ENCODE peak calls at places on chromosomes 4 and X, in nine cellular contexts. One of them, this sample, is unnamed.

GRCh38 chr4:107719211-107719926 is 665 bp downstream of the PAPSS1 start:
- DNase-seq in EL: peak
- DNase-seq in Jurkat, Clone E6-1: peak
- DNase-seq in stimulated activated CD4-positive, alpha-beta T cell treated with anti-CD3 and anti-CD28 coated beads, Interleukin-2, amount 100 ng/mL, for 48 hours: peak
- DNase-seq in activated T-cell treated with anti-CD3 and anti-CD28 coated beads for 1 hour: no peak
- DNase-seq in sciatic nerve: no peak
- DNase-seq in astrocyte of the spinal cord: peak
- DNase-seq in stimulated activated CD8-positive, alpha-beta memory T cell treated with anti-CD3 and anti-CD28 coated beads, Interleukin-4, amount 100 ng/mL, for 4 hours: no peak
- DNase-seq in ureter: no peak
- DNase-seq in this sample: peak

GRCh38 chrX:46649421-46650260 is 76.1 kb downstream of the CHST7 start:
- DNase-seq in EL: no peak
- DNase-seq in Jurkat, Clone E6-1: peak
- DNase-seq in stimulated activated CD4-positive, alpha-beta T cell treated with anti-CD3 and anti-CD28 coated beads, Interleukin-2, amount 100 ng/mL, for 48 hours: no peak
- DNase-seq in activated T-cell treated with anti-CD3 and anti-CD28 coated beads for 1 hour: no peak
- DNase-seq in sciatic nerve: no peak
- DNase-seq in astrocyte of the spinal cord: peak
- DNase-seq in stimulated activated CD8-positive, alpha-beta memory T cell treated with anti-CD3 and anti-CD28 coated beads, Interleukin-4, amount 100 ng/mL, for 4 hours: no peak
- DNase-seq in ureter: no peak
- DNase-seq in this sample: peak

GRCh38 chr4:55512922-55513571 is 33.7 kb downstream of the CLOCK start:
- DNase-seq in EL: no peak
- DNase-seq in Jurkat, Clone E6-1: no peak
- DNase-seq in stimulated activated CD4-positive, alpha-beta T cell treated with anti-CD3 and anti-CD28 coated beads, Interleukin-2, amount 100 ng/mL, for 48 hours: no peak
- DNase-seq in activated T-cell treated with anti-CD3 and anti-CD28 coated beads for 1 hour: no peak
- DNase-seq in sciatic nerve: no peak
- DNase-seq in astrocyte of the spinal cord: no peak
- DNase-seq in stimulated activated CD8-positive, alpha-beta memory T cell treated with anti-CD3 and anti-CD28 coated beads, Interleukin-4, amount 100 ng/mL, for 4 hours: no peak
- DNase-seq in ureter: no peak
- DNase-seq in this sample: no peak

GRCh38 chr4:77652237-77652897 is 46.7 kb downstream of the CXCL13 start:
- DNase-seq in EL: no peak
- DNase-seq in Jurkat, Clone E6-1: no peak
- DNase-seq in stimulated activated CD4-positive, alpha-beta T cell treated with anti-CD3 and anti-CD28 coated beads, Interleukin-2, amount 100 ng/mL, for 48 hours: no peak
- DNase-seq in activated T-cell treated with anti-CD3 and anti-CD28 coated beads for 1 hour: no peak
- DNase-seq in sciatic nerve: no peak
- DNase-seq in astrocyte of the spinal cord: no peak
- DNase-seq in stimulated activated CD8-positive, alpha-beta memory T cell treated with anti-CD3 and anti-CD28 coated beads, Interleukin-4, amount 100 ng/mL, for 4 hours: no peak
- DNase-seq in ureter: no peak
- DNase-seq in this sample: peak

GRCh38 chr4:143424276-143424675 is 87.6 kb downstream of the GAB1 start:
- DNase-seq in EL: peak
- DNase-seq in Jurkat, Clone E6-1: no peak
- DNase-seq in stimulated activated CD4-positive, alpha-beta T cell treated with anti-CD3 and anti-CD28 coated beads, Interleukin-2, amount 100 ng/mL, for 48 hours: no peak
- DNase-seq in activated T-cell treated with anti-CD3 and anti-CD28 coated beads for 1 hour: no peak
- DNase-seq in sciatic nerve: no peak
- DNase-seq in astrocyte of the spinal cord: no peak
- DNase-seq in stimulated activated CD8-positive, alpha-beta memory T cell treated with anti-CD3 and anti-CD28 coated beads, Interleukin-4, amount 100 ng/mL, for 4 hours: no peak
- DNase-seq in ureter: no peak
- DNase-seq in this sample: peak

GRCh38 chr4:101009471-101009870 is 337.9 kb downstream of the PPP3CA start:
- DNase-seq in EL: no peak
- DNase-seq in Jurkat, Clone E6-1: no peak
- DNase-seq in stimulated activated CD4-positive, alpha-beta T cell treated with anti-CD3 and anti-CD28 coated beads, Interleukin-2, amount 100 ng/mL, for 48 hours: no peak
- DNase-seq in activated T-cell treated with anti-CD3 and anti-CD28 coated beads for 1 hour: no peak
- DNase-seq in sciatic nerve: no peak
- DNase-seq in astrocyte of the spinal cord: no peak
- DNase-seq in stimulated activated CD8-positive, alpha-beta memory T cell treated with anti-CD3 and anti-CD28 coated beads, Interleukin-4, amount 100 ng/mL, for 4 hours: no peak
- DNase-seq in ureter: no peak
- DNase-seq in this sample: no peak

GRCh38 chrX:105567046-105567445 is 255.3 kb upstream of the NRK start:
- DNase-seq in EL: no peak
- DNase-seq in Jurkat, Clone E6-1: no peak
- DNase-seq in stimulated activated CD4-positive, alpha-beta T cell treated with anti-CD3 and anti-CD28 coated beads, Interleukin-2, amount 100 ng/mL, for 48 hours: no peak
- DNase-seq in activated T-cell treated with anti-CD3 and anti-CD28 coated beads for 1 hour: no peak
- DNase-seq in sciatic nerve: no peak
- DNase-seq in astrocyte of the spinal cord: no peak
- DNase-seq in stimulated activated CD8-positive, alpha-beta memory T cell treated with anti-CD3 and anti-CD28 coated beads, Interleukin-4, amount 100 ng/mL, for 4 hours: no peak
- DNase-seq in ureter: no peak
- DNase-seq in this sample: no peak

GRCh38 chr4:14254252-14254651 is 626.7 kb upstream of the BOD1L1 start:
- DNase-seq in EL: peak
- DNase-seq in Jurkat, Clone E6-1: peak
- DNase-seq in stimulated activated CD4-positive, alpha-beta T cell treated with anti-CD3 and anti-CD28 coated beads, Interleukin-2, amount 100 ng/mL, for 48 hours: peak
- DNase-seq in activated T-cell treated with anti-CD3 and anti-CD28 coated beads for 1 hour: no peak
- DNase-seq in sciatic nerve: peak
- DNase-seq in astrocyte of the spinal cord: peak
- DNase-seq in stimulated activated CD8-positive, alpha-beta memory T cell treated with anti-CD3 and anti-CD28 coated beads, Interleukin-4, amount 100 ng/mL, for 4 hours: no peak
- DNase-seq in ureter: peak
- DNase-seq in this sample: peak

GRCh38 chr4:187171731-187172339 is 448.2 kb upstream of the FAT1 start:
- DNase-seq in EL: peak
- DNase-seq in Jurkat, Clone E6-1: no peak
- DNase-seq in stimulated activated CD4-positive, alpha-beta T cell treated with anti-CD3 and anti-CD28 coated beads, Interleukin-2, amount 100 ng/mL, for 48 hours: no peak
- DNase-seq in activated T-cell treated with anti-CD3 and anti-CD28 coated beads for 1 hour: no peak
- DNase-seq in sciatic nerve: no peak
- DNase-seq in astrocyte of the spinal cord: no peak
- DNase-seq in stimulated activated CD8-positive, alpha-beta memory T cell treated with anti-CD3 and anti-CD28 coated beads, Interleukin-4, amount 100 ng/mL, for 4 hours: no peak
- DNase-seq in ureter: no peak
- DNase-seq in this sample: peak

GRCh38 chr4:156194896-156195295 is 241.2 kb upstream of the CTSO start:
- DNase-seq in EL: no peak
- DNase-seq in Jurkat, Clone E6-1: no peak
- DNase-seq in stimulated activated CD4-positive, alpha-beta T cell treated with anti-CD3 and anti-CD28 coated beads, Interleukin-2, amount 100 ng/mL, for 48 hours: no peak
- DNase-seq in activated T-cell treated with anti-CD3 and anti-CD28 coated beads for 1 hour: no peak
- DNase-seq in sciatic nerve: no peak
- DNase-seq in astrocyte of the spinal cord: no peak
- DNase-seq in stimulated activated CD8-positive, alpha-beta memory T cell treated with anti-CD3 and anti-CD28 coated beads, Interleukin-4, amount 100 ng/mL, for 4 hours: no peak
- DNase-seq in ureter: no peak
- DNase-seq in this sample: no peak

GRCh38 chrX:20461576-20461975 is 194.9 kb upstream of the RPS6KA3 start:
- DNase-seq in EL: peak
- DNase-seq in Jurkat, Clone E6-1: no peak
- DNase-seq in stimulated activated CD4-positive, alpha-beta T cell treated with anti-CD3 and anti-CD28 coated beads, Interleukin-2, amount 100 ng/mL, for 48 hours: no peak
- DNase-seq in activated T-cell treated with anti-CD3 and anti-CD28 coated beads for 1 hour: no peak
- DNase-seq in sciatic nerve: no peak
- DNase-seq in astrocyte of the spinal cord: peak
- DNase-seq in stimulated activated CD8-positive, alpha-beta memory T cell treated with anti-CD3 and anti-CD28 coated beads, Interleukin-4, amount 100 ng/mL, for 4 hours: no peak
- DNase-seq in ureter: no peak
- DNase-seq in this sample: no peak

GRCh38 chr4:133320576-133321170 is 171.6 kb downstream of the PCDH10 start:
- DNase-seq in EL: peak
- DNase-seq in Jurkat, Clone E6-1: peak
- DNase-seq in stimulated activated CD4-positive, alpha-beta T cell treated with anti-CD3 and anti-CD28 coated beads, Interleukin-2, amount 100 ng/mL, for 48 hours: no peak
- DNase-seq in activated T-cell treated with anti-CD3 and anti-CD28 coated beads for 1 hour: no peak
- DNase-seq in sciatic nerve: no peak
- DNase-seq in astrocyte of the spinal cord: peak
- DNase-seq in stimulated activated CD8-positive, alpha-beta memory T cell treated with anti-CD3 and anti-CD28 coated beads, Interleukin-4, amount 100 ng/mL, for 4 hours: no peak
- DNase-seq in ureter: no peak
- DNase-seq in this sample: peak

GRCh38 chr4:6118201-6118600 is 82.1 kb downstream of the JAKMIP1 start:
- DNase-seq in EL: no peak
- DNase-seq in Jurkat, Clone E6-1: no peak
- DNase-seq in stimulated activated CD4-positive, alpha-beta T cell treated with anti-CD3 and anti-CD28 coated beads, Interleukin-2, amount 100 ng/mL, for 48 hours: no peak
- DNase-seq in activated T-cell treated with anti-CD3 and anti-CD28 coated beads for 1 hour: no peak
- DNase-seq in sciatic nerve: no peak
- DNase-seq in astrocyte of the spinal cord: no peak
- DNase-seq in stimulated activated CD8-positive, alpha-beta memory T cell treated with anti-CD3 and anti-CD28 coated beads, Interleukin-4, amount 100 ng/mL, for 4 hours: no peak
- DNase-seq in ureter: no peak
- DNase-seq in this sample: no peak

GRCh38 chr4:3699261-3699660 is 66.9 kb upstream of the ADRA2C start:
- DNase-seq in EL: no peak
- DNase-seq in Jurkat, Clone E6-1: no peak
- DNase-seq in stimulated activated CD4-positive, alpha-beta T cell treated with anti-CD3 and anti-CD28 coated beads, Interleukin-2, amount 100 ng/mL, for 48 hours: no peak
- DNase-seq in activated T-cell treated with anti-CD3 and anti-CD28 coated beads for 1 hour: no peak
- DNase-seq in sciatic nerve: no peak
- DNase-seq in astrocyte of the spinal cord: no peak
- DNase-seq in stimulated activated CD8-positive, alpha-beta memory T cell treated with anti-CD3 and anti-CD28 coated beads, Interleukin-4, amount 100 ng/mL, for 4 hours: no peak
- DNase-seq in ureter: no peak
- DNase-seq in this sample: no peak

GRCh38 chrX:110081320-110081719 is 78.4 kb downstream of the TMEM164 start:
- DNase-seq in EL: no peak
- DNase-seq in Jurkat, Clone E6-1: no peak
- DNase-seq in stimulated activated CD4-positive, alpha-beta T cell treated with anti-CD3 and anti-CD28 coated beads, Interleukin-2, amount 100 ng/mL, for 48 hours: no peak
- DNase-seq in activated T-cell treated with anti-CD3 and anti-CD28 coated beads for 1 hour: no peak
- DNase-seq in sciatic nerve: no peak
- DNase-seq in astrocyte of the spinal cord: peak
- DNase-seq in stimulated activated CD8-positive, alpha-beta memory T cell treated with anti-CD3 and anti-CD28 coated beads, Interleukin-4, amount 100 ng/mL, for 4 hours: no peak
- DNase-seq in ureter: no peak
- DNase-seq in this sample: no peak

GRCh38 chr4:86661006-86661405 is 66.9 kb downstream of the PTPN13 start:
- DNase-seq in EL: no peak
- DNase-seq in Jurkat, Clone E6-1: no peak
- DNase-seq in stimulated activated CD4-positive, alpha-beta T cell treated with anti-CD3 and anti-CD28 coated beads, Interleukin-2, amount 100 ng/mL, for 48 hours: no peak
- DNase-seq in activated T-cell treated with anti-CD3 and anti-CD28 coated beads for 1 hour: no peak
- DNase-seq in sciatic nerve: no peak
- DNase-seq in astrocyte of the spinal cord: no peak
- DNase-seq in stimulated activated CD8-positive, alpha-beta memory T cell treated with anti-CD3 and anti-CD28 coated beads, Interleukin-4, amount 100 ng/mL, for 4 hours: no peak
- DNase-seq in ureter: no peak
- DNase-seq in this sample: no peak

GRCh38 chr4:22625301-22625700 is 67.4 kb upstream of the GBA3 start:
- DNase-seq in EL: peak
- DNase-seq in Jurkat, Clone E6-1: no peak
- DNase-seq in stimulated activated CD4-positive, alpha-beta T cell treated with anti-CD3 and anti-CD28 coated beads, Interleukin-2, amount 100 ng/mL, for 48 hours: no peak
- DNase-seq in activated T-cell treated with anti-CD3 and anti-CD28 coated beads for 1 hour: no peak
- DNase-seq in sciatic nerve: no peak
- DNase-seq in astrocyte of the spinal cord: no peak
- DNase-seq in stimulated activated CD8-positive, alpha-beta memory T cell treated with anti-CD3 and anti-CD28 coated beads, Interleukin-4, amount 100 ng/mL, for 4 hours: no peak
- DNase-seq in ureter: no peak
- DNase-seq in this sample: peak

GRCh38 chr4:76605099-76605563 is 170.1 kb downstream of the SHROOM3 start:
- DNase-seq in EL: peak
- DNase-seq in Jurkat, Clone E6-1: no peak
- DNase-seq in stimulated activated CD4-positive, alpha-beta T cell treated with anti-CD3 and anti-CD28 coated beads, Interleukin-2, amount 100 ng/mL, for 48 hours: no peak
- DNase-seq in activated T-cell treated with anti-CD3 and anti-CD28 coated beads for 1 hour: no peak
- DNase-seq in sciatic nerve: no peak
- DNase-seq in astrocyte of the spinal cord: no peak
- DNase-seq in stimulated activated CD8-positive, alpha-beta memory T cell treated with anti-CD3 and anti-CD28 coated beads, Interleukin-4, amount 100 ng/mL, for 4 hours: no peak
- DNase-seq in ureter: no peak
- DNase-seq in this sample: no peak

GRCh38 chrX:20529301-20529700 is 262.6 kb upstream of the RPS6KA3 start:
- DNase-seq in EL: no peak
- DNase-seq in Jurkat, Clone E6-1: no peak
- DNase-seq in stimulated activated CD4-positive, alpha-beta T cell treated with anti-CD3 and anti-CD28 coated beads, Interleukin-2, amount 100 ng/mL, for 48 hours: no peak
- DNase-seq in activated T-cell treated with anti-CD3 and anti-CD28 coated beads for 1 hour: no peak
- DNase-seq in sciatic nerve: no peak
- DNase-seq in astrocyte of the spinal cord: no peak
- DNase-seq in stimulated activated CD8-positive, alpha-beta memory T cell treated with anti-CD3 and anti-CD28 coated beads, Interleukin-4, amount 100 ng/mL, for 4 hours: no peak
- DNase-seq in ureter: no peak
- DNase-seq in this sample: no peak

GRCh38 chr4:24742773-24743676 is 52.3 kb upstream of the SOD3 start:
- DNase-seq in EL: no peak
- DNase-seq in Jurkat, Clone E6-1: no peak
- DNase-seq in stimulated activated CD4-positive, alpha-beta T cell treated with anti-CD3 and anti-CD28 coated beads, Interleukin-2, amount 100 ng/mL, for 48 hours: no peak
- DNase-seq in activated T-cell treated with anti-CD3 and anti-CD28 coated beads for 1 hour: no peak
- DNase-seq in sciatic nerve: no peak
- DNase-seq in astrocyte of the spinal cord: no peak
- DNase-seq in stimulated activated CD8-positive, alpha-beta memory T cell treated with anti-CD3 and anti-CD28 coated beads, Interleukin-4, amount 100 ng/mL, for 4 hours: no peak
- DNase-seq in ureter: no peak
- DNase-seq in this sample: no peak

GRCh38 chrX:153848325-153848724 is 18.0 kb upstream of the PDZD4 start:
- DNase-seq in EL: no peak
- DNase-seq in Jurkat, Clone E6-1: no peak
- DNase-seq in stimulated activated CD4-positive, alpha-beta T cell treated with anti-CD3 and anti-CD28 coated beads, Interleukin-2, amount 100 ng/mL, for 48 hours: no peak
- DNase-seq in activated T-cell treated with anti-CD3 and anti-CD28 coated beads for 1 hour: no peak
- DNase-seq in sciatic nerve: no peak
- DNase-seq in astrocyte of the spinal cord: no peak
- DNase-seq in stimulated activated CD8-positive, alpha-beta memory T cell treated with anti-CD3 and anti-CD28 coated beads, Interleukin-4, amount 100 ng/mL, for 4 hours: no peak
- DNase-seq in ureter: no peak
- DNase-seq in this sample: no peak

GRCh38 chr4:76990288-76991080 is 40.9 kb downstream of the SEPTIN11 start:
- DNase-seq in EL: peak
- DNase-seq in Jurkat, Clone E6-1: no peak
- DNase-seq in stimulated activated CD4-positive, alpha-beta T cell treated with anti-CD3 and anti-CD28 coated beads, Interleukin-2, amount 100 ng/mL, for 48 hours: no peak
- DNase-seq in activated T-cell treated with anti-CD3 and anti-CD28 coated beads for 1 hour: no peak
- DNase-seq in sciatic nerve: no peak
- DNase-seq in astrocyte of the spinal cord: peak
- DNase-seq in stimulated activated CD8-positive, alpha-beta memory T cell treated with anti-CD3 and anti-CD28 coated beads, Interleukin-4, amount 100 ng/mL, for 4 hours: no peak
- DNase-seq in ureter: no peak
- DNase-seq in this sample: peak

GRCh38 chr4:19135886-19136633 is 1114.5 kb upstream of the LCORL start:
- DNase-seq in EL: no peak
- DNase-seq in Jurkat, Clone E6-1: no peak
- DNase-seq in stimulated activated CD4-positive, alpha-beta T cell treated with anti-CD3 and anti-CD28 coated beads, Interleukin-2, amount 100 ng/mL, for 48 hours: no peak
- DNase-seq in activated T-cell treated with anti-CD3 and anti-CD28 coated beads for 1 hour: no peak
- DNase-seq in sciatic nerve: no peak
- DNase-seq in astrocyte of the spinal cord: no peak
- DNase-seq in stimulated activated CD8-positive, alpha-beta memory T cell treated with anti-CD3 and anti-CD28 coated beads, Interleukin-4, amount 100 ng/mL, for 4 hours: no peak
- DNase-seq in ureter: no peak
- DNase-seq in this sample: no peak

GRCh38 chr4:242121-242848 is 63.0 kb downstream of the ZNF732 start:
- DNase-seq in EL: peak
- DNase-seq in Jurkat, Clone E6-1: peak
- DNase-seq in stimulated activated CD4-positive, alpha-beta T cell treated with anti-CD3 and anti-CD28 coated beads, Interleukin-2, amount 100 ng/mL, for 48 hours: peak
- DNase-seq in activated T-cell treated with anti-CD3 and anti-CD28 coated beads for 1 hour: peak
- DNase-seq in sciatic nerve: peak
- DNase-seq in astrocyte of the spinal cord: peak
- DNase-seq in stimulated activated CD8-positive, alpha-beta memory T cell treated with anti-CD3 and anti-CD28 coated beads, Interleukin-4, amount 100 ng/mL, for 4 hours: peak
- DNase-seq in ureter: peak
- DNase-seq in this sample: peak

GRCh38 chr4:1490906-1491629 is 84.8 kb upstream of the NKX1-1 start:
- DNase-seq in EL: no peak
- DNase-seq in Jurkat, Clone E6-1: no peak
- DNase-seq in stimulated activated CD4-positive, alpha-beta T cell treated with anti-CD3 and anti-CD28 coated beads, Interleukin-2, amount 100 ng/mL, for 48 hours: no peak
- DNase-seq in activated T-cell treated with anti-CD3 and anti-CD28 coated beads for 1 hour: no peak
- DNase-seq in sciatic nerve: peak
- DNase-seq in astrocyte of the spinal cord: no peak
- DNase-seq in stimulated activated CD8-positive, alpha-beta memory T cell treated with anti-CD3 and anti-CD28 coated beads, Interleukin-4, amount 100 ng/mL, for 4 hours: no peak
- DNase-seq in ureter: no peak
- DNase-seq in this sample: no peak

GRCh38 chr4:163808091-163808490 is 313.6 kb downstream of the TMA16 start:
- DNase-seq in EL: no peak
- DNase-seq in Jurkat, Clone E6-1: no peak
- DNase-seq in stimulated activated CD4-positive, alpha-beta T cell treated with anti-CD3 and anti-CD28 coated beads, Interleukin-2, amount 100 ng/mL, for 48 hours: no peak
- DNase-seq in activated T-cell treated with anti-CD3 and anti-CD28 coated beads for 1 hour: no peak
- DNase-seq in sciatic nerve: no peak
- DNase-seq in astrocyte of the spinal cord: no peak
- DNase-seq in stimulated activated CD8-positive, alpha-beta memory T cell treated with anti-CD3 and anti-CD28 coated beads, Interleukin-4, amount 100 ng/mL, for 4 hours: no peak
- DNase-seq in ureter: no peak
- DNase-seq in this sample: no peak

GRCh38 chr4:93813092-93813491 is 15.5 kb upstream of the ATOH1 start:
- DNase-seq in EL: no peak
- DNase-seq in Jurkat, Clone E6-1: no peak
- DNase-seq in stimulated activated CD4-positive, alpha-beta T cell treated with anti-CD3 and anti-CD28 coated beads, Interleukin-2, amount 100 ng/mL, for 48 hours: no peak
- DNase-seq in activated T-cell treated with anti-CD3 and anti-CD28 coated beads for 1 hour: no peak
- DNase-seq in sciatic nerve: no peak
- DNase-seq in astrocyte of the spinal cord: no peak
- DNase-seq in stimulated activated CD8-positive, alpha-beta memory T cell treated with anti-CD3 and anti-CD28 coated beads, Interleukin-4, amount 100 ng/mL, for 4 hours: no peak
- DNase-seq in ureter: no peak
- DNase-seq in this sample: no peak

GRCh38 chrX:47804315-47804714 is 32.4 kb upstream of the ZNF81 start:
- DNase-seq in EL: no peak
- DNase-seq in Jurkat, Clone E6-1: no peak
- DNase-seq in stimulated activated CD4-positive, alpha-beta T cell treated with anti-CD3 and anti-CD28 coated beads, Interleukin-2, amount 100 ng/mL, for 48 hours: no peak
- DNase-seq in activated T-cell treated with anti-CD3 and anti-CD28 coated beads for 1 hour: no peak
- DNase-seq in sciatic nerve: no peak
- DNase-seq in astrocyte of the spinal cord: no peak
- DNase-seq in stimulated activated CD8-positive, alpha-beta memory T cell treated with anti-CD3 and anti-CD28 coated beads, Interleukin-4, amount 100 ng/mL, for 4 hours: no peak
- DNase-seq in ureter: no peak
- DNase-seq in this sample: no peak

GRCh38 chr4:2793920-2794706 is 1.2 kb downstream of the SH3BP2 start:
- DNase-seq in EL: peak
- DNase-seq in Jurkat, Clone E6-1: no peak
- DNase-seq in stimulated activated CD4-positive, alpha-beta T cell treated with anti-CD3 and anti-CD28 coated beads, Interleukin-2, amount 100 ng/mL, for 48 hours: no peak
- DNase-seq in activated T-cell treated with anti-CD3 and anti-CD28 coated beads for 1 hour: no peak
- DNase-seq in sciatic nerve: peak
- DNase-seq in astrocyte of the spinal cord: peak
- DNase-seq in stimulated activated CD8-positive, alpha-beta memory T cell treated with anti-CD3 and anti-CD28 coated beads, Interleukin-4, amount 100 ng/mL, for 4 hours: no peak
- DNase-seq in ureter: peak
- DNase-seq in this sample: no peak

GRCh38 chr4:7103599-7104365 is 35.9 kb upstream of the GRPEL1 start:
- DNase-seq in EL: no peak
- DNase-seq in Jurkat, Clone E6-1: no peak
- DNase-seq in stimulated activated CD4-positive, alpha-beta T cell treated with anti-CD3 and anti-CD28 coated beads, Interleukin-2, amount 100 ng/mL, for 48 hours: no peak
- DNase-seq in activated T-cell treated with anti-CD3 and anti-CD28 coated beads for 1 hour: no peak
- DNase-seq in sciatic nerve: peak
- DNase-seq in astrocyte of the spinal cord: no peak
- DNase-seq in stimulated activated CD8-positive, alpha-beta memory T cell treated with anti-CD3 and anti-CD28 coated beads, Interleukin-4, amount 100 ng/mL, for 4 hours: no peak
- DNase-seq in ureter: peak
- DNase-seq in this sample: no peak

GRCh38 chr4:94253036-94253435 is 45.4 kb downstream of the SMARCAD1 start:
- DNase-seq in EL: no peak
- DNase-seq in Jurkat, Clone E6-1: peak
- DNase-seq in stimulated activated CD4-positive, alpha-beta T cell treated with anti-CD3 and anti-CD28 coated beads, Interleukin-2, amount 100 ng/mL, for 48 hours: no peak
- DNase-seq in activated T-cell treated with anti-CD3 and anti-CD28 coated beads for 1 hour: no peak
- DNase-seq in sciatic nerve: no peak
- DNase-seq in astrocyte of the spinal cord: peak
- DNase-seq in stimulated activated CD8-positive, alpha-beta memory T cell treated with anti-CD3 and anti-CD28 coated beads, Interleukin-4, amount 100 ng/mL, for 4 hours: no peak
- DNase-seq in ureter: no peak
- DNase-seq in this sample: no peak